ENCODE peak calls at places on chromosome 18, in five cellular contexts. I is stomach, H is upper lobe of left lung, X is sigmoid colon, W is SK-N-SH. R is an unnamed sample. For H3K27me3, the result is how much of the 10 kb centered on the place peaks cover.

GRCh38 chr18:42310956-42311355 is 355.9 kb downstream of the PIK3C3 start:
- DNase-seq in I (no peak), H (no peak), X (no peak), W (no peak), R (peak)

GRCh38 chr18:28961669-28962228 is 784.8 kb upstream of the CDH2 start:
- DNase-seq in I (no peak), H (no peak), X (no peak), W (peak), R (no peak)

GRCh38 chr18:10228380-10228779 is 226.1 kb upstream of the APCDD1 start:
- DNase-seq in I (no peak), H (no peak), X (no peak), W (no peak), R (no peak)

GRCh38 chr18:33817096-33817495 is 239.1 kb downstream of the ASXL3 start:
- DNase-seq in I (no peak), H (no peak), X (no peak), W (no peak), R (no peak)

GRCh38 chr18:50819027-50819726 is 639 bp downstream of the MRO start:
- DNase-seq in I (peak), H (peak), X (peak), W (peak), R (no peak)

GRCh38 chr18:22643731-22644130 is 226.0 kb upstream of the CTAGE1 start:
- DNase-seq in I (no peak), H (no peak), X (no peak), W (no peak), R (no peak)

GRCh38 chr18:27713037-27713726 is 463.7 kb downstream of the CDH2 start:
- DNase-seq in I (no peak), H (no peak), X (no peak), W (no peak), R (no peak)

GRCh38 chr18:78984941-78985784 is 5.5 kb downstream of the SALL3 start:
- DNase-seq in I (no peak), H (no peak), X (no peak), W (no peak), R (no peak)

GRCh38 chr18:78630356-78630755 is 349.3 kb upstream of the SALL3 start:
- DNase-seq in I (peak), H (no peak), X (peak), W (no peak), R (no peak)

GRCh38 chr18:74803117-74803516 is 205.4 kb downstream of the ZNF407 start:
- DNase-seq in I (no peak), H (no peak), X (no peak), W (no peak), R (no peak)

GRCh38 chr18:2281523-2282199 is 289.6 kb downstream of the METTL4 start:
- DNase-seq in I (no peak), H (no peak), X (no peak), W (no peak), R (no peak)

GRCh38 chr18:58887613-58887963 is 22.9 kb downstream of the ZNF532 start:
- DNase-seq in I (peak), H (no peak), X (peak), W (no peak), R (peak)

GRCh38 chr18:52716926-52717325 is 376.9 kb downstream of the DCC start:
- DNase-seq in I (no peak), H (no peak), X (no peak), W (peak), R (peak)

GRCh38 chr18:22286576-22286975 is 117.2 kb downstream of the GATA6 start:
- DNase-seq in I (peak), H (no peak), X (no peak), W (no peak), R (no peak)

GRCh38 chr18:65436430-65436829 is 314.4 kb upstream of the CDH7 start:
- DNase-seq in I (no peak), H (no peak), X (no peak), W (no peak), R (no peak)

GRCh38 chr18:55054591-55054990 is 95.3 kb upstream of the CCDC68 start:
- DNase-seq in I (no peak), H (peak), X (no peak), W (no peak), R (no peak)

GRCh38 chr18:79749251-79750191 is 48.2 kb upstream of the KCNG2 start:
- DNase-seq in I (no peak), H (peak), X (peak), W (no peak), R (no peak)

GRCh38 chr18:31252522-31252921 is 65.4 kb upstream of the DSG1 start:
- DNase-seq in I (no peak), H (no peak), X (no peak), W (no peak), R (no peak)

GRCh38 chr18:55488473-55488872 is 99.5 kb downstream of the TCF4 start:
- DNase-seq in I (no peak), H (no peak), X (no peak), W (no peak), R (no peak)

GRCh38 chr18:79575891-79576685 is 103.5 kb upstream of the CTDP1 start:
- DNase-seq in I (peak), H (peak), X (peak), W (no peak), R (no peak)

GRCh38 chr18:11840493-11840892 is 10.7 kb upstream of the CHMP1B start:
- DNase-seq in I (no peak), H (no peak), X (no peak), W (no peak), R (no peak)

GRCh38 chr18:22020127-22020866 is 149.1 kb upstream of the GATA6 start:
- DNase-seq in I (peak), H (no peak), X (no peak), W (no peak), R (no peak)

GRCh38 chr18:48790869-48791635 is 159.7 kb downstream of the SMAD7 start:
- DNase-seq in I (no peak), H (peak), X (peak), W (no peak), R (peak)

GRCh38 chr18:27447930-27448329 is 262.8 kb upstream of the CHST9 start:
- DNase-seq in I (no peak), H (no peak), X (no peak), W (no peak), R (no peak)

GRCh38 chr18:6546229-6546628 is 131.5 kb upstream of the L3MBTL4 start:
- DNase-seq in I (no peak), H (no peak), X (no peak), W (no peak), R (no peak)

GRCh38 chr18:59196161-59196560 is 23.8 kb upstream of the GRP start:
- DNase-seq in I (no peak), H (no peak), X (no peak), W (no peak), R (no peak)

GRCh38 chr18:37565985-37566478 is 434 bp upstream of the CELF4 start:
- DNase-seq in I (peak), H (peak), X (peak), W (peak), R (no peak)
- H3K27me3 ChIP-seq in I (half or more), H (under half), X (under half), W (under half), R (under half)

DNA sequence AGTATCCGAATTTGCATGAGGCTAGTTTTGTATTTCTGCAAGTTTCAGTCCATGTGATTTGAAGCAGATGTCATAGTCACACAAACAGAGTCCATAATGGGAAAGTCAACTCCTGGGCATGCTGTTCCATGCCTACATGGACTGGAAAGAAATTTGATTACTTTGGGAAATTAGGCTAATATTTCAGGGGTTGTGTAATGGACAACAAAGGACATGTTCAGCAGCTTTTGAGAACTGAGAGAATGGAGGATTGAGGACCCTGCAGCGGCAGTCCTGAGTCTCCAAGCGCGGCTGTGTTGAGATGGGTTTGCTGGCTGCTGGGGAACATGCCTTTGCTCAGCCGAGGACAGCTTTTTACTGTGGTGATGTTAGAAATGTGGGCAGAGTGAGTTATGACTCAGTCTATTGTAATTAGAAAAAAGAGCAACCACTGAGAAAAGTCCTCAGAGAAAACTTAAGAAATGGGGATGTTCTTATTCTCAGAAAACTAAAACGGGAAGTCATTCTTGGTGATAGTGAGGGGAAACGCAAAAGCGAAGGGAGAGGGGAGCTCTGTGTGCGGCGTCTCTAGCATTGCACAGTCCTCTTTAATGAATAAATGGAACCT is 149.2 kb downstream of the FAM210A start:
- DNase-seq in I (no peak), H (no peak), X (no peak), W (no peak), R (no peak)
- TF ChIP-seq EP300 in I (no peak), H (no peak), X (no peak), W (no peak), R (no peak)

GRCh38 chr18:37570336-37570930 is 4.8 kb upstream of the CELF4 start:
- DNase-seq in I (no peak), H (no peak), X (no peak), W (peak), R (no peak)
- H3K27me3 ChIP-seq in I (half or more), H (under half), X (under half), W (under half), R (half or more)

GRCh38 chr18:35564795-35565453 is 16.6 kb upstream of the GALNT1 start:
- DNase-seq in I (no peak), H (no peak), X (no peak), W (no peak), R (no peak)
- TF ChIP-seq EP300 in I (no peak), H (no peak), X (no peak), W (no peak), R (no peak)